ENCODE peak calls at places on chromosome 3, in eight cellular contexts. H, N, A, S, U, C, Y and L are unnamed samples.

GRCh38 chr3:149495581-149496125 is 21.2 kb downstream of the TM4SF4 start:
- DNase-seq in H (no peak), N (no peak), A (no peak), S (no peak), U (no peak), C (no peak), Y (no peak), L (no peak)

GRCh38 chr3:147906275-147906674 is 497.1 kb downstream of the ZIC1 start:
- DNase-seq in H (no peak), N (no peak), A (peak), S (no peak), U (no peak), C (no peak), Y (no peak), L (no peak)

GRCh38 chr3:13088020-13089006 is 15.1 kb upstream of the IQSEC1 start:
- DNase-seq in H (peak), N (no peak), A (no peak), S (no peak), U (no peak), C (no peak), Y (no peak), L (no peak)

GRCh38 chr3:98021821-98022220 is 13.3 kb downstream of the GABRR3 start:
- DNase-seq in H (no peak), N (no peak), A (peak), S (no peak), U (no peak), C (no peak), Y (no peak), L (no peak)

GRCh38 chr3:67460841-67461240 is 193.6 kb downstream of the SUCLG2 start:
- DNase-seq in H (no peak), N (no peak), A (no peak), S (no peak), U (no peak), C (no peak), Y (no peak), L (no peak)

GRCh38 chr3:55162031-55162784 is 234.3 kb upstream of the LRTM1 start:
- DNase-seq in H (no peak), N (no peak), A (peak), S (no peak), U (no peak), C (no peak), Y (no peak), L (no peak)

GRCh38 chr3:70849911-70850699 is 537.7 kb upstream of the MDFIC2 start:
- DNase-seq in H (peak), N (no peak), A (peak), S (peak), U (no peak), C (peak), Y (no peak), L (no peak)

GRCh38 chr3:158260392-158260791 is 150.5 kb downstream of the RSRC1 start:
- DNase-seq in H (no peak), N (no peak), A (no peak), S (no peak), U (no peak), C (no peak), Y (no peak), L (no peak)

GRCh38 chr3:77372634-77373346 is 332.9 kb downstream of the ROBO2 start:
- DNase-seq in H (no peak), N (no peak), A (no peak), S (no peak), U (no peak), C (no peak), Y (no peak), L (no peak)

GRCh38 chr3:124292329-124292728 is 300.4 kb upstream of the ROPN1 start:
- DNase-seq in H (no peak), N (no peak), A (no peak), S (no peak), U (no peak), C (no peak), Y (no peak), L (no peak)

GRCh38 chr3:57555316-57555715 is 758 bp upstream of the PDE12 start:
- DNase-seq in H (no peak), N (no peak), A (no peak), S (no peak), U (no peak), C (no peak), Y (no peak), L (no peak)

GRCh38 chr3:99578339-99578970 is 59.9 kb upstream of the COL8A1 start:
- DNase-seq in H (no peak), N (no peak), A (no peak), S (no peak), U (no peak), C (no peak), Y (no peak), L (no peak)

GRCh38 chr3:49498655-49499054 is 28.6 kb downstream of the DAG1 start:
- DNase-seq in H (no peak), N (no peak), A (no peak), S (no peak), U (no peak), C (no peak), Y (no peak), L (no peak)

GRCh38 chr3:149494022-149494758 is 19.7 kb downstream of the TM4SF4 start:
- DNase-seq in H (peak), N (peak), A (peak), S (peak), U (peak), C (no peak), Y (peak), L (peak)

GRCh38 chr3:129001817-129002572 is 891 bp downstream of the EFCC1 start:
- DNase-seq in H (no peak), N (no peak), A (no peak), S (no peak), U (no peak), C (no peak), Y (peak), L (no peak)

GRCh38 chr3:52471371-52472238 is 16.2 kb downstream of the NISCH start:
- DNase-seq in H (peak), N (peak), A (no peak), S (peak), U (peak), C (no peak), Y (no peak), L (no peak)

GRCh38 chr3:122416966-122417365 is 1.1 kb upstream of the WDR5B start:
- DNase-seq in H (no peak), N (no peak), A (no peak), S (no peak), U (no peak), C (no peak), Y (no peak), L (no peak)

GRCh38 chr3:62954579-62954978 is 79.4 kb upstream of the CADPS start:
- DNase-seq in H (no peak), N (no peak), A (no peak), S (no peak), U (no peak), C (no peak), Y (no peak), L (no peak)

GRCh38 chr3:121661376-121661775 is 673 bp upstream of the HCLS1 start:
- DNase-seq in H (no peak), N (no peak), A (no peak), S (no peak), U (no peak), C (no peak), Y (no peak), L (no peak)

GRCh38 chr3:122991236-122991985 is 36.2 kb downstream of the SEMA5B start:
- DNase-seq in H (no peak), N (no peak), A (no peak), S (no peak), U (no peak), C (no peak), Y (no peak), L (no peak)

GRCh38 chr3:56443372-56443771 is 24.9 kb downstream of the ERC2 start:
- DNase-seq in H (no peak), N (no peak), A (no peak), S (no peak), U (no peak), C (no peak), Y (no peak), L (no peak)

GRCh38 chr3:163476179-163476578 is 1602.1 kb downstream of the SI start:
- DNase-seq in H (no peak), N (no peak), A (no peak), S (no peak), U (no peak), C (no peak), Y (no peak), L (no peak)

GRCh38 chr3:74614133-74614967 is at the start of gene CNTN3:
- DNase-seq in H (no peak), N (peak), A (no peak), S (no peak), U (peak), C (no peak), Y (peak), L (peak)

GRCh38 chr3:46934508-46935167 is 41.9 kb downstream of the CCDC12 start:
- DNase-seq in H (no peak), N (peak), A (peak), S (no peak), U (no peak), C (no peak), Y (no peak), L (no peak)

GRCh38 chr3:167740961-167741587 is 5.6 kb downstream of the SERPINI1 start:
- DNase-seq in H (no peak), N (no peak), A (peak), S (no peak), U (peak), C (no peak), Y (no peak), L (no peak)

GRCh38 chr3:69568458-69568857 is 170.8 kb upstream of the MITF start:
- DNase-seq in H (no peak), N (no peak), A (peak), S (no peak), U (no peak), C (no peak), Y (no peak), L (no peak)

GRCh38 chr3:49173792-49174170 is 2.4 kb downstream of the KLHDC8B start:
- DNase-seq in H (no peak), N (no peak), A (no peak), S (no peak), U (no peak), C (no peak), Y (no peak), L (no peak)

GRCh38 chr3:156619376-156619775 is 55.0 kb upstream of the TIPARP start:
- DNase-seq in H (no peak), N (no peak), A (no peak), S (no peak), U (no peak), C (no peak), Y (no peak), L (no peak)

GRCh38 chr3:143201870-143202269 is 82.3 kb downstream of the CHST2 start:
- DNase-seq in H (no peak), N (no peak), A (no peak), S (no peak), U (no peak), C (no peak), Y (no peak), L (no peak)

DNA sequence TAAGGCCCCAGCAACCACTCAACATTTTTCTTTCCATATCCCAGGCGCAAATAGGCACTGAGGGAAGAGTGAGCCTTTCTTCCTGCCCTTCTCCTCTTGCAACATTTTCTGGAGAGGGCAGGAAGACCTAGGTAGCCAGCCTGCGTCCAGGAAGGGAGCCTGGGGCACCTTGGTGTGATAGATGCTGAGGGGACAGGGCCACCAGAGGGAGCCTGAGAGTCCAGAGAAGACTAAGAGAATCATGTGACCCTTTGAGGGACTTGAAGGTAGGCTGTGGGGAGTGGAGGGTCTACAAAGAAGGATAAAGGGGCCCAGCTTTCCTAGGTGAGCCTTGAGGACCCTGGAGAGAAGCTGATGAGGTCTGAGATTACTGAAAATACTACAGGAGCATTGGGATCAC is 346.6 kb downstream of the CNTN6 start:
- DNase-seq in H (no peak), N (no peak), A (no peak), S (no peak), U (no peak), C (no peak), Y (no peak), L (no peak)
- TF ChIP-seq CTCF in H (no peak), N (no peak), A (no peak), S (no peak), U (no peak), C (no peak), Y (peak), L (no peak)

GRCh38 chr3:10263549-10264363 is 15.5 kb downstream of the TATDN2 start:
- DNase-seq in H (peak), N (no peak), A (peak), S (no peak), U (no peak), C (no peak), Y (no peak), L (peak)
- TF ChIP-seq CTCF in H (peak), N (peak), A (peak), S (no peak), U (no peak), C (peak), Y (peak), L (peak)

GRCh38 chr3:152260529-152260928 is 8.2 kb upstream of the MBNL1 start:
- DNase-seq in H (no peak), N (no peak), A (no peak), S (no peak), U (no peak), C (no peak), Y (no peak), L (no peak)
- TF ChIP-seq CTCF in H (no peak), N (no peak), A (no peak), S (no peak), U (no peak), C (no peak), Y (no peak), L (no peak)

GRCh38 chr3:23480981-23481380 is 277.9 kb downstream of the UBE2E2 start:
- DNase-seq in H (no peak), N (no peak), A (no peak), S (no peak), U (no peak), C (no peak), Y (no peak), L (no peak)
- TF ChIP-seq CTCF in H (no peak), N (no peak), A (no peak), S (no peak), U (no peak), C (no peak), Y (no peak), L (no peak)